ENCODE peak calls at places on chromosomes 3 and 15, in seven cellular contexts. C, E, Z, T, F, A and L are unnamed samples.
A peak's percentile ranks its signal among the peaks of the same experiment; 100 is the strongest.

GRCh38 chr3:12870942-12871341 is 29.6 kb upstream of the RPL32 start:
- DNase-seq in C (peak; percentile 68), E (no peak), Z (peak; percentile 75), T (no peak), F (no peak), A (no peak), L (no peak)

GRCh38 chr3:58564456-58565160 is 12.6 kb downstream of the FAM107A start:
- DNase-seq in C (no peak), E (no peak), Z (no peak), T (peak; percentile 80), F (no peak), A (peak; percentile 11), L (peak; percentile 92)

GRCh38 chr15:88388702-88389101 is 78.5 kb downstream of the MRPL46 start:
- DNase-seq in C (no peak), E (no peak), Z (no peak), T (no peak), F (peak; percentile 65), A (no peak), L (no peak)

GRCh38 chr15:85750807-85751730 is 43.7 kb downstream of the KLHL25 start:
- DNase-seq in C (no peak), E (peak; percentile 37), Z (no peak), T (no peak), F (no peak), A (no peak), L (no peak)

GRCh38 chr3:150067561-150067960 is 96.9 kb upstream of the PFN2 start:
- DNase-seq in C (no peak), E (no peak), Z (no peak), T (no peak), F (no peak), A (no peak), L (no peak)

GRCh38 chr15:95409924-95410323 is 920.6 kb upstream of the NR2F2 start:
- DNase-seq in C (no peak), E (no peak), Z (no peak), T (no peak), F (no peak), A (no peak), L (peak; percentile 25)

GRCh38 chr3:33315826-33316225 is 38.6 kb downstream of the FBXL2 start:
- DNase-seq in C (no peak), E (no peak), Z (no peak), T (peak; percentile 14), F (no peak), A (no peak), L (peak; percentile 73)

GRCh38 chr3:15040844-15041243 is 24.3 kb downstream of the MRPS25 start:
- DNase-seq in C (no peak), E (no peak), Z (no peak), T (peak; percentile 14), F (no peak), A (no peak), L (no peak)

GRCh38 chr15:70196314-70197291 is 98.9 kb upstream of the TLE3 start:
- DNase-seq in C (peak; percentile 86), E (no peak), Z (no peak), T (peak; percentile 91), F (no peak), A (peak; percentile 69), L (peak; percentile 99)

GRCh38 chr15:80673561-80674244 is 21.4 kb upstream of the ABHD17C start:
- DNase-seq in C (no peak), E (no peak), Z (no peak), T (no peak), F (no peak), A (no peak), L (no peak)

GRCh38 chr3:32577621-32578556 is 7.2 kb upstream of the DYNC1LI1 start:
- DNase-seq in C (no peak), E (no peak), Z (no peak), T (no peak), F (no peak), A (no peak), L (no peak)

GRCh38 chr3:196111939-196112386 is 30.1 kb upstream of the TFRC start:
- DNase-seq in C (no peak), E (no peak), Z (no peak), T (no peak), F (no peak), A (no peak), L (no peak)

GRCh38 chr15:57518779-57519410 is 72.8 kb upstream of the MYZAP start:
- DNase-seq in C (no peak), E (peak; percentile 51), Z (no peak), T (no peak), F (no peak), A (no peak), L (no peak)

DNA sequence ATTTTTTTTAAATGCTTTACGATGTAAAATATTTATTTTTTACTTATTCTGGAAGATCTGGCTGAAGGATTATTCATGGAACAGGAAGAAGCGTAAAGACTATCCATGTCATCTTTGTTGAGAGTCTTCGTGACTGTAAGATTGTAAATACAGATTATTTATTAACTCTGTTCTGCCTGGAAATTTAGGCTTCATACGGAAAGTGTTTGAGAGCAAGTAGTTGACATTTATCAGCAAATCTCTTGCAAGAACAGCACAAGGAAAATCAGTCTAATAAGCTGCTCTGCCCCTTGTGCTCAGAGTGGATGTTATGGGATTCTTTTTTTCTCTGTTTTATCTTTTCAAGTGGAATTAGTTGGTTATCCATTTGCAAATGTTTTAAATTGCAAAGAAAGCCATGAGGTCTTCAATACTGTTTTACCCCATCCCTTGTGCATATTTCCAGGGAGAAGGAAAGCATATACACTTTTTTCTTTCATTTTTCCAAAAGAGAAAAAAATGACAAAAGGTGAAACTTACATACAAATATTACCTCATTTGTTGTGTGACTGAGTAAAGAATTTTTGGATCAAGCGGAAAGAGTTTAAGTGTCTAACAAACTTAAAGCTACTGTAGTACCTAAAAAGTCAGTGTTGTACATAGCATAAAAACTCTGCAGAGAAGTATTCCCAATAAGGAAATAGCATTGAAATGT is 15.6 kb downstream of the THBS1 start:
- DNase-seq in C (no peak), E (no peak), Z (no peak), T (no peak), F (no peak), A (no peak), L (no peak)
- H3K4me3 ChIP-seq in C (no peak overlapping the region), E (no peak overlapping the region), Z (no peak overlapping the region), T (no peak overlapping the region), F (no peak overlapping the region), A (no peak overlapping the region), L (no peak overlapping the region)

GRCh38 chr3:161914703-161915102 is 418.1 kb downstream of the OTOL1 start:
- DNase-seq in C (no peak), E (no peak), Z (peak; percentile 47), T (peak; percentile 81), F (no peak), A (peak; percentile 30), L (peak; percentile 80)
- H3K4me3 ChIP-seq in C (no peak overlapping the region), E (no peak overlapping the region), Z (no peak overlapping the region), T (no peak overlapping the region), F (no peak overlapping the region), A (no peak overlapping the region), L (peak overlapping the region; percentile 38)

GRCh38 chr3:64266983-64267382 is 41.7 kb upstream of the PRICKLE2 start:
- DNase-seq in C (no peak), E (no peak), Z (no peak), T (no peak), F (no peak), A (no peak), L (no peak)
- H3K4me3 ChIP-seq in C (peak overlapping the region; percentile 68), E (peak overlapping the region; percentile 53), Z (peak overlapping the region; percentile 49), T (peak overlapping the region; percentile 83), F (no peak overlapping the region), A (peak overlapping the region; percentile 78), L (peak overlapping the region; percentile 79)

GRCh38 chr15:29138260-29138659 is 131.4 kb downstream of the NSMCE3 start:
- DNase-seq in C (no peak), E (no peak), Z (no peak), T (no peak), F (no peak), A (no peak), L (no peak)

GRCh38 chr15:29139072-29139471 is 130.6 kb downstream of the NSMCE3 start:
- DNase-seq in C (no peak), E (no peak), Z (no peak), T (no peak), F (no peak), A (no peak), L (no peak)

GRCh38 chr15:29140475-29141172 is 129.0 kb downstream of the NSMCE3 start:
- DNase-seq in C (no peak), E (no peak), Z (no peak), T (no peak), F (no peak), A (no peak), L (no peak)

GRCh38 chr15:29141206-29141907 is 128.3 kb downstream of the NSMCE3 start:
- DNase-seq in C (no peak), E (no peak), Z (no peak), T (no peak), F (no peak), A (no peak), L (no peak)

GRCh38 chr15:29139540-29140459 is 129.8 kb downstream of the NSMCE3 start:
- DNase-seq in C (peak; percentile 19), E (no peak), Z (no peak), T (peak; percentile 20), F (peak; percentile 86), A (no peak), L (no peak)
- H3K4me3 ChIP-seq in C (no peak overlapping the region), E (no peak overlapping the region), Z (no peak overlapping the region), T (peak overlapping the region; percentile 12), F (no peak overlapping the region), A (no peak overlapping the region), L (no peak overlapping the region)

GRCh38 chr3:69103123-69103522 is 18.4 kb downstream of the ARL6IP5 start:
- DNase-seq in C (no peak), E (no peak), Z (no peak), T (no peak), F (no peak), A (no peak), L (no peak)

GRCh38 chr3:69105320-69105719 is 17.1 kb downstream of the LMOD3 start:
- DNase-seq in C (no peak), E (no peak), Z (no peak), T (no peak), F (no peak), A (no peak), L (no peak)

GRCh38 chr3:69107841-69108240 is 14.6 kb downstream of the LMOD3 start:
- DNase-seq in C (no peak), E (no peak), Z (no peak), T (no peak), F (no peak), A (no peak), L (no peak)

GRCh38 chr3:69102384-69102783 is 17.6 kb downstream of the ARL6IP5 start:
- DNase-seq in C (no peak), E (no peak), Z (no peak), T (no peak), F (no peak), A (no peak), L (no peak)

GRCh38 chr3:69104585-69104984 is 17.8 kb downstream of the LMOD3 start:
- DNase-seq in C (no peak), E (no peak), Z (no peak), T (no peak), F (no peak), A (no peak), L (no peak)
- H3K4me3 ChIP-seq in C (no peak overlapping the region), E (no peak overlapping the region), Z (no peak overlapping the region), T (no peak overlapping the region), F (no peak overlapping the region), A (no peak overlapping the region), L (no peak overlapping the region)